ENCODE peak calls at places on chromosome 12, in six cellular contexts. P, I, H, Y, Q and J are unnamed samples. For H3K4me1, the result is how much of the 10 kb centered on the place peaks cover.

GRCh38 chr12:94689002-94689645 is 38.8 kb upstream of the TMCC3 start:
- DNase-seq in P (no peak), H (peak), Y (no peak), Q (no peak), I (no peak), J (no peak)

GRCh38 chr12:45464699-45465098 is 248.8 kb downstream of the ANO6 start:
- DNase-seq in P (no peak), I (peak), Q (no peak), Y (no peak), H (no peak), J (peak)

GRCh38 chr12:94046626-94047410 is 101.6 kb upstream of the PLXNC1 start:
- DNase-seq in I (no peak), Y (no peak), P (no peak), Q (no peak), H (no peak), J (peak)

GRCh38 chr12:47377414-47378221 is 297.9 kb upstream of the AMIGO2 start:
- DNase-seq in H (peak), I (peak), Y (no peak), P (no peak), Q (peak), J (no peak)

GRCh38 chr12:106673151-106673550 is 90.3 kb downstream of the RFX4 start:
- DNase-seq in Q (no peak), I (no peak), Y (no peak), H (no peak), P (no peak), J (no peak)

GRCh38 chr12:28313631-28314030 is 123.4 kb downstream of the CCDC91 start:
- DNase-seq in Y (no peak), Q (no peak), I (no peak), P (no peak), H (peak), J (no peak)

GRCh38 chr12:49121047-49121696 is 10.0 kb downstream of the TUBA1B start:
- DNase-seq in Q (peak), Y (no peak), H (peak), P (no peak), I (peak), J (peak)

GRCh38 chr12:106147956-106148355 is 9.2 kb upstream of the NUAK1 start:
- DNase-seq in H (no peak), P (no peak), I (peak), Q (no peak), Y (no peak), J (no peak)

GRCh38 chr12:79935021-79935623 is at the start of gene PPP1R12A:
- DNase-seq in H (peak), P (peak), Q (peak), Y (peak), I (peak), J (peak)

GRCh38 chr12:86945685-86946196 is 689.5 kb upstream of the MGAT4C start:
- DNase-seq in H (no peak), P (no peak), Q (no peak), Y (no peak), I (no peak), J (no peak)

GRCh38 chr12:96190403-96191170 is 3.6 kb upstream of the ELK3 start:
- DNase-seq in Q (no peak), I (no peak), P (no peak), H (peak), Y (no peak), J (no peak)

GRCh38 chr12:19542606-19543005 is 103.3 kb downstream of the AEBP2 start:
- DNase-seq in I (no peak), Y (no peak), H (no peak), P (no peak), Q (no peak), J (no peak)

GRCh38 chr12:19547258-19547657 is 108.0 kb downstream of the AEBP2 start:
- DNase-seq in P (no peak), Y (no peak), I (no peak), Q (no peak), H (peak), J (no peak)

GRCh38 chr12:19546611-19547162 is 107.4 kb downstream of the AEBP2 start:
- DNase-seq in Y (peak), P (no peak), Q (no peak), I (no peak), H (peak), J (no peak)

GRCh38 chr12:19544351-19544750 is 105.1 kb downstream of the AEBP2 start:
- DNase-seq in I (no peak), Q (no peak), P (no peak), Y (no peak), H (no peak), J (no peak)

DNA sequence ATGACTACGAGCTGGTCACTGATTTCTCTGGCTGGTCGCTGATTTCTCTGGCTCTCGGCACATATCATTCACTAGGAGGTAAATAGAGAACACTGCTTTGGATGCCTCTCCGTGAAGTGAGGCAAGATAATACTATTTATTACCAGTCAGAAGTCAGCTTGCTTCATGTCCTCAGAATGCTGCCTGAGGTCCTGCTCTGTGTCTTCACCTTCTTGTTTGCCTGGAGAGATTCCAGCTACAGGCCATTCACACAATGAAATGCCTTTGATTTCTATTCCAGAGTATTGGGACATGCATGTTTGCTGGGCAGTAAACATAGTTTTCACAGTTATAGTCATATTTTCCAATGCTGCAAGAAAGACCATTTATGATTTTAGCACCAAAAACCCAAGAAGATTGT is 106.7 kb downstream of the AEBP2 start:
- DNase-seq in I (peak), P (no peak), Q (no peak), H (no peak), Y (no peak), J (peak)
- H3K4me3 ChIP-seq in I (no peak), P (no peak), Q (no peak), H (no peak), Y (peak), J (no peak)

DNA sequence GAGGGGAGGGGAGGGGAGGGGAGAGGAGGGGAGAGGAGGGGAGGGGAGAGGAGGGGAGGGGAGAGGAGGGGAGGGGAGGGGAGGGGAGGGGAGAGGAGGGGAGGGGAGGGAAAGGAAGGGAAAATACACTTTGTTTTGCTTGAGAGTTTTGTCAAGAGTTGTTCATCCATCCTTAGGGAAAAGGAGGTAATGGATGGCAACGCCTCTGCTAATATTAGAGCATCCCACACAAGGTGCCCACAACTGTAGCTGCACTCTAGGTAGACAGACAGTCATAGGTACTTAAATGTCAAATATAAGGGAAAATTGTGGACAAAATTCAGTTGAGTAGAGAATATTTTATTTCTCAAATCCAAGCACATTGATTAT is 2.5 kb upstream of the SSH1 start:
- DNase-seq in Y (no peak), P (no peak), I (no peak), Q (no peak), H (no peak), J (no peak)
- H3K4me1 ChIP-seq in Y (under half), P (under half), I (under half), Q (under half), H (under half), J (under half)

GRCh38 chr12:3771853-3772252 is 18.9 kb upstream of the CRACR2A start:
- DNase-seq in I (no peak), Y (no peak), H (no peak), P (no peak), Q (no peak), J (no peak)

GRCh38 chr12:3775385-3776035 is 22.6 kb upstream of the CRACR2A start:
- DNase-seq in Y (no peak), P (no peak), I (no peak), Q (no peak), H (no peak), J (no peak)

GRCh38 chr12:3772380-3772779 is 19.5 kb upstream of the CRACR2A start:
- DNase-seq in Q (no peak), P (no peak), I (no peak), Y (no peak), H (no peak), J (no peak)

DNA sequence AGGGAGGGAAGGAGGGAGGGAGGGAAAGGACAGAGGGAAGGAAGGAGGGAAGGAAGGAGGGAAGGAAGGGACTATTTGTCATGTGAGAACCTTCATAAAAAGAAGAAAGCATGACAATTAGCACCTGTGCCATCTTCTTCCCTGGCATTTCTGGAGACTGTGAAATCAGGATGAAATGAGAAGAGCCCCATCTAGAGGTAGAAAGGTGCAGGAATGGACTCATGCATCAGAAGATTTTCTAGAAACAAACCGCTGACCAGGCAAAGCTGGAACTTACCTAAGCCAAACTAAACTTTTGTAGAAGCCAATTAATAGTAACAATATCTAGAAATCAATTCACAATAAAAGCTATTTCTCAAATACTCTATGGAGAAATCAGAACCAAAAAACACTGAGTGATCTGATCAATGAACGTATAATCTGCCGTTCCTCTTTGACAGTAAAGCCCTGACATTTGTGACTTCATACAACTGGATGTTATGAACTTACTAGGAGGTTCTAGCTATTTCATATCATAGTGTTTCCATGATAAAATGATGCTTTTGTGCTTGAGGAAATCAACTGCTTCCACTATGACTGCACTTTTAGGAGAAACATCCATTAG is 24.4 kb upstream of the CRACR2A start:
- DNase-seq in Y (no peak), P (peak), Q (peak), I (peak), H (peak), J (peak)
- TF ChIP-seq CTCF in Y (peak), P (peak), Q (peak), I (peak), H (peak), J (peak)

GRCh38 chr12:51590347-51591019 is 550 bp upstream of the SCN8A start:
- DNase-seq in Y (no peak), I (peak), P (peak), H (peak), Q (peak), J (peak)
- H3K4me3 ChIP-seq in Y (peak), I (peak), P (peak), H (peak), Q (peak), J (peak)

GRCh38 chr12:18808221-18808620 is 70.3 kb downstream of the CAPZA3 start:
- DNase-seq in I (no peak), Y (no peak), Q (no peak), H (no peak), P (no peak), J (no peak)
- H3K4me1 ChIP-seq in I (under half), Y (under half), Q (under half), H (under half), P (under half), J (under half)